ENCODE peak calls at places on chromosomes 6 and 20, in six cellular contexts. V is A549, N is fibroblast of mammary gland, U is B cell, E is pancreas, W is cardiac muscle cell. Z is an unnamed sample.

GRCh38 chr6:39361657-39362486 is 39.4 kb upstream of the KCNK16 start:
- DNase-seq in V (peak; percentile 53), N (peak; percentile 62), U (peak; percentile 73), E (peak; percentile 70), W (peak; percentile 75), Z (peak; percentile 66)

GRCh38 chr6:127119361-127120108 is 1.1 kb downstream of the RSPO3 start:
- DNase-seq in V (peak; percentile 5), N (no peak), U (peak; percentile 19), E (peak; percentile 19), W (no peak), Z (peak; percentile 25)

GRCh38 chr20:6562111-6562510 is 205.4 kb upstream of the BMP2 start:
- DNase-seq in V (no peak), N (peak; percentile 50), U (no peak), E (no peak), W (peak; percentile 91), Z (no peak)

GRCh38 chr6:13420269-13420668 is 67.1 kb downstream of the GFOD1 start:
- DNase-seq in V (no peak), N (peak; percentile 63), U (no peak), E (no peak), W (peak; percentile 66), Z (no peak)

GRCh38 chr6:44855562-44856494 is 468.3 kb downstream of the CDC5L start:
- DNase-seq in V (no peak), N (peak; percentile 83), U (no peak), E (no peak), W (peak; percentile 87), Z (no peak)

GRCh38 chr6:165599596-165600487 is 63.2 kb downstream of the PDE10A start:
- DNase-seq in V (no peak), N (no peak), U (no peak), E (no peak), W (peak; percentile 33), Z (no peak)

GRCh38 chr6:3301506-3301905 is 42.8 kb downstream of the PSMG4 start:
- DNase-seq in V (no peak), N (no peak), U (no peak), E (no peak), W (no peak), Z (no peak)

GRCh38 chr6:15421945-15422733 is 176.3 kb downstream of the JARID2 start:
- DNase-seq in V (no peak), N (no peak), U (no peak), E (no peak), W (no peak), Z (no peak)

GRCh38 chr6:3912366-3913076 is 63.3 kb downstream of the FAM50B start:
- DNase-seq in V (no peak), N (no peak), U (no peak), E (no peak), W (no peak), Z (no peak)

GRCh38 chr6:87287251-87287650 is 35.1 kb upstream of the SMIM8 start:
- DNase-seq in V (no peak), N (no peak), U (no peak), E (no peak), W (no peak), Z (no peak)

GRCh38 chr6:39576556-39577303 is 148.5 kb downstream of the KIF6 start:
- DNase-seq in V (no peak), N (no peak), U (no peak), E (no peak), W (no peak), Z (no peak)

GRCh38 chr20:57769756-57770155 is 59.9 kb upstream of the PMEPA1 start:
- DNase-seq in V (no peak), N (no peak), U (no peak), E (no peak), W (peak; percentile 61), Z (no peak)

GRCh38 chr20:13718161-13718560 is 66.6 kb downstream of the ESF1 start:
- DNase-seq in V (no peak), N (no peak), U (no peak), E (no peak), W (no peak), Z (no peak)

GRCh38 chr20:61256819-61257218 is 4.8 kb downstream of the CDH4 start:
- DNase-seq in V (no peak), N (no peak), U (no peak), E (no peak), W (no peak), Z (no peak)

GRCh38 chr6:135936606-135937005 is 85.1 kb downstream of the PDE7B start:
- DNase-seq in V (peak; percentile 51), N (peak; percentile 99), U (no peak), E (no peak), W (peak; percentile 91), Z (no peak)

GRCh38 chr6:112225691-112226090 is 28.7 kb downstream of the LAMA4 start:
- DNase-seq in V (no peak), N (no peak), U (no peak), E (no peak), W (no peak), Z (no peak)

GRCh38 chr6:34532230-34532629 is 23.9 kb downstream of the SPDEF start:
- DNase-seq in V (no peak), N (no peak), U (no peak), E (no peak), W (no peak), Z (no peak)

GRCh38 chr6:15283986-15284361 is 38.1 kb downstream of the JARID2 start:
- DNase-seq in V (no peak), N (no peak), U (no peak), E (no peak), W (peak; percentile 38), Z (no peak)

GRCh38 chr20:58975353-58975752 is 5.7 kb upstream of the NELFCD start:
- DNase-seq in V (no peak), N (no peak), U (no peak), E (no peak), W (no peak), Z (no peak)

DNA sequence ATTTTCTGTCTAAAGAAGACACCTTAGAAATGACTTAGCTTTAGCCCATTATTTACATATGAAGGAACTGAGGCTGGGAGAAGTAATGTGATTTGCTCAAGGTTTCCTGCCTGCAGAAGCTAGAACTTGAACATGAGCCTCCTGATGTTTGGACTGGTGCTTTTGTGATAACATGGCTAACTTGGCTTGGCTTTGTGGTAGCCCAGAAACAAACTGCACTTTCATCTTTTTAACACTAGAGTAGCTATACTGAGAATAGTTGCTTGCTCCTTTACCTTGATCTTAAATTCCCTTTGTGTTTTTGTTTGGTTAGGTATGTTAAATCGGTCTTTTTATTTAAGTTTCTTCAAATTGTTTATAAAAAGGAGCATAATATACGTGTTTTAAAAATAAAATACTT is 163.5 kb upstream of the MANEA start:
- DNase-seq in V (no peak), N (no peak), U (no peak), E (no peak), W (no peak), Z (no peak)
- TF ChIP-seq CTCF in V (no peak), N (no peak), U (no peak), E (no peak), W (no peak), Z (no peak)

GRCh38 chr6:142700032-142700431 is 244.9 kb downstream of the HIVEP2 start:
- DNase-seq in V (no peak), N (no peak), U (no peak), E (no peak), W (no peak), Z (no peak)

GRCh38 chr6:142697912-142698311 is 247.1 kb downstream of the HIVEP2 start:
- DNase-seq in V (no peak), N (no peak), U (no peak), E (no peak), W (peak; percentile 30), Z (no peak)

GRCh38 chr6:142699391-142699790 is 245.6 kb downstream of the HIVEP2 start:
- DNase-seq in V (no peak), N (no peak), U (no peak), E (no peak), W (no peak), Z (no peak)

GRCh38 chr6:142700676-142701185 is 244.2 kb downstream of the HIVEP2 start:
- DNase-seq in V (no peak), N (no peak), U (no peak), E (no peak), W (no peak), Z (no peak)

DNA sequence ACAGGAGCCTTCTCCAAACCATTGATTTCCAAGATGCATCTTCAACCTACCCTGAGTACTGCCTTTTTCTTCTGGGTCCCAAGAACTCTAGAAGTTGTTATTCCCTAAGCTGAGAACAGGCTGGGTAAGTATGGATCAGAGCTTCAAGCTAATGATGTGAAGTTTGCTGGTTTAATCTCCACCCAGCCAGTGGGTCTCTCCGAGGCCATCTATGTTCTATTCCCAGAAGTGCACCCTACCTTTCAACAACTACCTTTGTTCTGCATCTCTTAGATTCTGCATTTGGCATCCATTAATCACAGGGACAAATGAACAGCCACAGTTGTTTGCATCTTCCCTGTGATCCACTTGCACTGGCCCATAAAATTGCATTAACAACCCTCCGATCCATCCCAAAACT is 246.2 kb downstream of the HIVEP2 start:
- DNase-seq in V (peak; percentile 5), N (no peak), U (no peak), E (no peak), W (no peak), Z (no peak)
- TF ChIP-seq CTCF in V (no peak), N (peak; percentile 16), U (no peak), E (no peak), W (no peak), Z (no peak)

DNA sequence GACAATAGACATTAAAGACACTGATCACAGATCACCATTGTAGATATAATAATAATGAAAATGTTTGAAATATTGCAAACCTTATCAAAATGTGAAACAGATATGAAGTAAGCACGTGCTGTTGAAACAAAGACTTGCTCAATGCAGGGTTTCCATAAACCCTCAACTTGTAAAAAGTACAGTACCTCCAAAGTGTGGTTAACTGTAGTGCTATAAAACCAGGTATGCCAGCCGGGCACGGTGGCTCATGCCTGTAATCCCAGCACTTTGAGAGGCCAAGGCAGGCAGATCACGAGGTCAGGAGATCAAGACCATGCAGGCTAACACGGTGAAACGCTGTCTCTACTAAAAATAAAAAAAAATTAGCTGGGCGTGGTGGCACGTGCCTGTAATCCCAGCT is 96.6 kb downstream of the ZFAND3 start:
- DNase-seq in V (no peak), N (no peak), U (no peak), E (no peak), W (no peak), Z (no peak)
- TF ChIP-seq CTCF in V (no peak), N (no peak), U (no peak), E (no peak), W (no peak), Z (no peak)

GRCh38 chr6:63351995-63352586 is 32.3 kb upstream of the LGSN start:
- DNase-seq in V (no peak), N (peak; percentile 87), U (no peak), E (no peak), W (peak; percentile 78), Z (no peak)
- TF ChIP-seq CTCF in V (peak; percentile 50), N (peak; percentile 60), U (peak; percentile 37), E (no peak), W (peak; percentile 47), Z (peak; percentile 9)

GRCh38 chr20:56247954-56248782 is at the start of gene MC3R:
- DNase-seq in V (peak; percentile 26), N (peak; percentile 40), U (no peak), E (peak; percentile 61), W (peak; percentile 55), Z (peak; percentile 66)
- TF ChIP-seq CTCF in V (peak; percentile 62), N (peak; percentile 60), U (peak; percentile 8), E (peak; percentile 53), W (peak; percentile 64), Z (no peak)

GRCh38 chr20:19901226-19901625 is 115.9 kb upstream of the NAA20 start:
- DNase-seq in V (no peak), N (no peak), U (no peak), E (no peak), W (no peak), Z (no peak)
- TF ChIP-seq CTCF in V (peak; percentile 25), N (no peak), U (no peak), E (no peak), W (no peak), Z (no peak)